ENCODE peak calls at places on chromosomes 3 and 15, in six cellular contexts. W is psoas muscle, M is dorsolateral prefrontal cortex, O is cardiac fibroblast, U is lung, C is tibial artery. B is an unnamed sample.

GRCh38 chr3:67296039-67296892 is 298.2 kb downstream of the KBTBD8 start:
- DNase-seq in W (no peak), M (no peak), O (no peak), U (no peak), C (no peak), B (no peak)

GRCh38 chr3:157447026-157447694 is 10.5 kb downstream of the PTX3 start:
- DNase-seq in W (no peak), M (no peak), O (peak), U (no peak), C (no peak), B (peak)

GRCh38 chr3:113221703-113222257 is 10.4 kb downstream of the BOC start:
- DNase-seq in W (no peak), M (no peak), O (no peak), U (no peak), C (no peak), B (no peak)

GRCh38 chr3:4606915-4607314 is 113.8 kb downstream of the ITPR1 start:
- DNase-seq in W (no peak), M (no peak), O (peak), U (no peak), C (no peak), B (no peak)

GRCh38 chr3:12288466-12289129 is at the start of gene PPARG:
- DNase-seq in W (peak), M (no peak), O (peak), U (no peak), C (no peak), B (no peak)

GRCh38 chr3:190130700-190131099 is 10.0 kb upstream of the P3H2 start:
- DNase-seq in W (no peak), M (no peak), O (peak), U (no peak), C (no peak), B (peak)

GRCh38 chr15:62505761-62506160 is 340.7 kb upstream of the C2CD4B start:
- DNase-seq in W (no peak), M (no peak), O (peak), U (no peak), C (no peak), B (peak)

GRCh38 chr3:40523781-40524180 is 979 bp upstream of the ZNF621 start:
- DNase-seq in W (no peak), M (peak), O (peak), U (no peak), C (no peak), B (no peak)

GRCh38 chr3:119219069-119219468 is 21.6 kb downstream of the B4GALT4 start:
- DNase-seq in W (no peak), M (no peak), O (peak), U (no peak), C (no peak), B (no peak)

GRCh38 chr3:43328653-43329052 is 42.3 kb downstream of the SNRK start:
- DNase-seq in W (no peak), M (no peak), O (no peak), U (no peak), C (no peak), B (no peak)

GRCh38 chr3:16056210-16056607 is 118.3 kb upstream of the GALNT15 start:
- DNase-seq in W (peak), M (no peak), O (peak), U (no peak), C (peak), B (peak)

GRCh38 chr3:9912294-9912935 is 4.5 kb upstream of the IL17RC start:
- DNase-seq in W (no peak), M (no peak), O (no peak), U (no peak), C (no peak), B (peak)

GRCh38 chr3:11386413-11387155 is 114.4 kb downstream of the ATG7 start:
- DNase-seq in W (no peak), M (no peak), O (peak), U (no peak), C (no peak), B (peak)

GRCh38 chr3:196406806-196407470 is 25.3 kb downstream of the UBXN7 start:
- DNase-seq in W (no peak), M (no peak), O (peak), U (no peak), C (no peak), B (peak)

GRCh38 chr3:94453864-94454263 is 391.0 kb downstream of the NSUN3 start:
- DNase-seq in W (no peak), M (no peak), O (no peak), U (no peak), C (no peak), B (no peak)

GRCh38 chr3:185586644-185586964 is 509 bp downstream of the SENP2 start:
- DNase-seq in W (no peak), M (no peak), O (no peak), U (no peak), C (peak), B (peak)

GRCh38 chr3:159832024-159832423 is 156.6 kb upstream of the IL12A start:
- DNase-seq in W (no peak), M (no peak), O (no peak), U (no peak), C (no peak), B (no peak)

GRCh38 chr3:126126292-126126691 is 42.4 kb upstream of the SLC41A3 start:
- DNase-seq in W (peak), M (no peak), O (no peak), U (no peak), C (peak), B (no peak)

GRCh38 chr15:39506146-39506545 is 74.7 kb upstream of the THBS1 start:
- DNase-seq in W (no peak), M (no peak), O (peak), U (no peak), C (no peak), B (peak)

GRCh38 chr3:142098974-142099373 is 50.4 kb downstream of the TFDP2 start:
- DNase-seq in W (no peak), M (no peak), O (no peak), U (no peak), C (no peak), B (no peak)

GRCh38 chr3:4979401-4980228 is at the start of gene BHLHE40:
- DNase-seq in W (no peak), M (no peak), O (no peak), U (no peak), C (peak), B (no peak)

GRCh38 chr3:34033840-34034239 is 235.4 kb downstream of the PDCD6IP start:
- DNase-seq in W (no peak), M (no peak), O (no peak), U (no peak), C (no peak), B (no peak)

DNA sequence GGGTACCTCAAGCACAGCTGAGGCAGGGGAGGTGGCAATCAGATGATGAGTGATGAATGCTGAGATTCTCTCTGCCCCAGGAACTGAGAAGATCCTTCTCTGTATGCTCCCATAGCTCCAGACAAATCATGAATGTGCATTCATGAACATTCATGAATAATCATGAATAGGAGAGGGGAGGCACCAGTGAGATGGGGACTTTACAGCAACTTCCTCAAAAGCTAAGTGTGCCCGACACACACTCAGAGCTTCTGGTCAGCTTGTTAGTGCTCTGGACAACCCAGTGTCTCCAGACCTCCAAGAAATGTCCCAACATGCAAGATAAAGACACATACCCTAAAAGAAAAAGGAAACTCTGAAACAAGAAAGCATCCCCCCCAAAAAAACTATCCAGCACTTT is 24.2 kb downstream of the LRRC2 start:
- DNase-seq in W (no peak), M (no peak), O (no peak), U (peak), C (no peak), B (no peak)
- H3K4me3 ChIP-seq in W (no peak), M (no peak), O (no peak), U (no peak), C (no peak), B (no peak)

GRCh38 chr3:71752911-71753715 is 542 bp upstream of the GPR27 start:
- DNase-seq in W (no peak), M (no peak), O (no peak), U (no peak), C (no peak), B (no peak)
- H3K4me3 ChIP-seq in W (peak), M (peak), O (no peak), U (peak), C (peak), B (no peak)

GRCh38 chr15:96409231-96410138 is 79.0 kb downstream of the NR2F2 start:
- DNase-seq in W (no peak), M (no peak), O (peak), U (no peak), C (no peak), B (no peak)

GRCh38 chr15:96406701-96407100 is 76.2 kb downstream of the NR2F2 start:
- DNase-seq in W (no peak), M (no peak), O (no peak), U (no peak), C (no peak), B (no peak)

GRCh38 chr15:96407482-96407881 is 77.0 kb downstream of the NR2F2 start:
- DNase-seq in W (no peak), M (no peak), O (no peak), U (no peak), C (no peak), B (no peak)

GRCh38 chr15:96410175-96411055 is 79.9 kb downstream of the NR2F2 start:
- DNase-seq in W (no peak), M (no peak), O (no peak), U (no peak), C (no peak), B (no peak)

GRCh38 chr15:96408591-96409183 is 78.2 kb downstream of the NR2F2 start:
- DNase-seq in W (no peak), M (no peak), O (no peak), U (no peak), C (no peak), B (no peak)
- H3K4me3 ChIP-seq in W (peak), M (no peak), O (no peak), U (no peak), C (peak), B (no peak)

GRCh38 chr3:31958721-31959152 is 22.3 kb downstream of the OSBPL10 start:
- DNase-seq in W (no peak), M (no peak), O (no peak), U (no peak), C (no peak), B (no peak)
- H3K4me3 ChIP-seq in W (no peak), M (no peak), O (no peak), U (no peak), C (no peak), B (no peak)

GRCh38 chr3:128550113-128550440 is 57.1 kb upstream of the GATA2 start:
- DNase-seq in W (no peak), M (no peak), O (no peak), U (no peak), C (no peak), B (no peak)

GRCh38 chr3:128547368-128547987 is 54.5 kb upstream of the GATA2 start:
- DNase-seq in W (no peak), M (no peak), O (peak), U (no peak), C (no peak), B (peak)

GRCh38 chr3:128548011-128548410 is 55.0 kb upstream of the GATA2 start:
- DNase-seq in W (no peak), M (no peak), O (no peak), U (no peak), C (no peak), B (no peak)

GRCh38 chr3:128549283-128550112 is 56.5 kb upstream of the GATA2 start:
- DNase-seq in W (peak), M (no peak), O (peak), U (peak), C (peak), B (peak)

GRCh38 chr3:128548426-128549282 is 55.7 kb upstream of the GATA2 start:
- DNase-seq in W (no peak), M (no peak), O (peak), U (no peak), C (no peak), B (peak)
- H3K4me3 ChIP-seq in W (no peak), M (no peak), O (no peak), U (no peak), C (peak), B (no peak)

DNA sequence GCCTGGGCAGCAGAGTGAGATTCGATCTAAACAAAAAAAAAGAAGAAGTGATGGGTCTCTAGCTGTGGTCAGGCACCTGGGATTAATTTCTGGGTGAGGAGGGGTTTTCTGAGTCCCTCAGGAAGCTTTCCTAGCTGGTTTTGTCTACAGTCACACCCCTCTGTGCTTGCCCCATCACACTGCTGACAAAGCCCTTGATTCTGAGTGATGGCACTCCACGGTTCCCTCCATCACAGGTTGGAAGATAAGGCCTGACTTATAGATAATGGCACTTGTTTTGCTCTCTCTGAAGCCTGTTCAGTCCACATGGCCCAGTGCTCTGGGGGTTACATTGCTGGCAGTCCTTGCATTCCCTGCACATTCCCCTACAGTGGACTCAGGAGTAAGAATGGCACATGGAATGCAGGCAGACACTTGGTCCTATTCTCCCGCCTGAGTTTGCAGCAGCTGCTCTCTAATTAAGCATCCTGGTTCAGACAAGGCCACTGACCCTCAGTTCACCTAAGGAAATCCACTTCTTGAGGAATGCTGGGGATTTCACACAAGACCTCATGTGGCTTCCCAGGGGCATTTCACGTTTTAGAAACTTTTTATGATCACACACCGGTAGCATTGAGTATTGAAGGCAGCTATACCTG is 81.0 kb upstream of the NMNAT3 start:
- DNase-seq in W (no peak), M (no peak), O (peak), U (no peak), C (no peak), B (peak)
- H3K4me3 ChIP-seq in W (no peak), M (no peak), O (no peak), U (no peak), C (no peak), B (no peak)

DNA sequence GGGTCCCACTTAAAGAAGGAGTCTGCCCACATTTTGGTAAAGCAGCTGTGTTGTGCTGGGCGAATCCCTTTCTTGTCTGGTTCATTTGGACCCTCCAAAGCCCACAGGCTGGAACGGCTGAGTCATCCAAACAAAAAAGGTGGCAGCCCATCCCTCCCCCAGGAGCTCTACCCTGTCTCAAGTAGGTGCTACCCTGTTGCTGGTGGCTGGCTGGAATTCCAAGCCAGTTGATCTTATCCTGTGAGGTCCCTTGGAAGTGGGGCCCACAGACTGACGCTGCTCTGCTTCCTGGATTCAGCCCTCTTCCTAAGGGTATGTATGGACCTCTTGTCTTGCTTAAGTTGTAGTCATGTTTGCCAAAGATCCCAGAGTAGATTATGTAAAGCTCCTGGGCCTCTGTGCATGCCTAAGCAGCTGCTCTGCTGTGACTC is 44.5 kb downstream of the CCR1 start:
- DNase-seq in W (no peak), M (no peak), O (no peak), U (no peak), C (no peak), B (no peak)
- H3K4me3 ChIP-seq in W (no peak), M (no peak), O (no peak), U (no peak), C (no peak), B (no peak)

B was measured in AG10803.